ENCODE peak calls at places on chromosomes 2 and 18, in ten cellular contexts. One of them, this sample, is unnamed.

GRCh38 chr2:226121339-226121738 is 678.3 kb downstream of the IRS1 start:
- DNase-seq in K562: no peak
- DNase-seq in DND-41: no peak
- DNase-seq in left ventricle myocardium inferior: no peak
- DNase-seq in osteoblast: no peak
- DNase-seq in cardiac fibroblast: no peak
- DNase-seq in heart right ventricle: no peak
- DNase-seq in NB4: no peak
- DNase-seq in prostate gland: no peak
- DNase-seq in psoas muscle: no peak
- DNase-seq in this sample: no peak

GRCh38 chr2:42047488-42048317 is at the start of gene PKDCC:
- DNase-seq in psoas muscle: peak
- DNase-seq in K562: peak
- DNase-seq in prostate gland: peak
- DNase-seq in osteoblast: peak
- DNase-seq in left ventricle myocardium inferior: peak
- DNase-seq in heart right ventricle: peak
- DNase-seq in DND-41: no peak
- DNase-seq in NB4: peak
- DNase-seq in cardiac fibroblast: peak
- DNase-seq in this sample: peak

GRCh38 chr18:21513292-21513691 is 87.2 kb downstream of the ESCO1 start:
- DNase-seq in psoas muscle: no peak
- DNase-seq in osteoblast: no peak
- DNase-seq in NB4: no peak
- DNase-seq in cardiac fibroblast: no peak
- DNase-seq in left ventricle myocardium inferior: no peak
- DNase-seq in prostate gland: no peak
- DNase-seq in DND-41: no peak
- DNase-seq in K562: no peak
- DNase-seq in heart right ventricle: no peak
- DNase-seq in this sample: no peak

GRCh38 chr2:67825476-67825875 is 237.3 kb downstream of the C1D start:
- DNase-seq in osteoblast: peak
- DNase-seq in NB4: no peak
- DNase-seq in prostate gland: no peak
- DNase-seq in left ventricle myocardium inferior: no peak
- DNase-seq in cardiac fibroblast: peak
- DNase-seq in heart right ventricle: no peak
- DNase-seq in psoas muscle: no peak
- DNase-seq in K562: no peak
- DNase-seq in DND-41: no peak
- DNase-seq in this sample: no peak

GRCh38 chr2:17910971-17911370 is 32.5 kb downstream of the KCNS3 start:
- DNase-seq in NB4: no peak
- DNase-seq in psoas muscle: no peak
- DNase-seq in cardiac fibroblast: no peak
- DNase-seq in K562: no peak
- DNase-seq in left ventricle myocardium inferior: no peak
- DNase-seq in prostate gland: no peak
- DNase-seq in osteoblast: no peak
- DNase-seq in DND-41: no peak
- DNase-seq in heart right ventricle: no peak
- DNase-seq in this sample: no peak

GRCh38 chr2:110929528-110929927 is 191.2 kb upstream of the BCL2L11 start:
- DNase-seq in cardiac fibroblast: no peak
- DNase-seq in DND-41: no peak
- DNase-seq in heart right ventricle: no peak
- DNase-seq in psoas muscle: no peak
- DNase-seq in osteoblast: no peak
- DNase-seq in K562: no peak
- DNase-seq in prostate gland: no peak
- DNase-seq in left ventricle myocardium inferior: no peak
- DNase-seq in NB4: no peak
- DNase-seq in this sample: no peak

GRCh38 chr2:43273477-43273876 is 47.1 kb upstream of the ZFP36L2 start:
- DNase-seq in heart right ventricle: no peak
- DNase-seq in NB4: no peak
- DNase-seq in K562: no peak
- DNase-seq in DND-41: no peak
- DNase-seq in osteoblast: no peak
- DNase-seq in cardiac fibroblast: peak
- DNase-seq in left ventricle myocardium inferior: no peak
- DNase-seq in psoas muscle: no peak
- DNase-seq in prostate gland: no peak
- DNase-seq in this sample: peak

GRCh38 chr2:237242091-237242536 is 156.4 kb downstream of the COPS8 start:
- DNase-seq in prostate gland: no peak
- DNase-seq in NB4: no peak
- DNase-seq in heart right ventricle: no peak
- DNase-seq in psoas muscle: no peak
- DNase-seq in DND-41: no peak
- DNase-seq in K562: no peak
- DNase-seq in cardiac fibroblast: peak
- DNase-seq in left ventricle myocardium inferior: no peak
- DNase-seq in osteoblast: no peak
- DNase-seq in this sample: no peak

GRCh38 chr2:222208010-222208690 is 90.6 kb downstream of the PAX3 start:
- DNase-seq in prostate gland: no peak
- DNase-seq in DND-41: no peak
- DNase-seq in NB4: no peak
- DNase-seq in heart right ventricle: no peak
- DNase-seq in osteoblast: no peak
- DNase-seq in left ventricle myocardium inferior: no peak
- DNase-seq in K562: no peak
- DNase-seq in psoas muscle: no peak
- DNase-seq in cardiac fibroblast: no peak
- DNase-seq in this sample: no peak

GRCh38 chr2:238287702-238288649 is at the start of gene PER2:
- DNase-seq in heart right ventricle: peak
- DNase-seq in osteoblast: peak
- DNase-seq in DND-41: peak
- DNase-seq in K562: peak
- DNase-seq in NB4: peak
- DNase-seq in prostate gland: peak
- DNase-seq in left ventricle myocardium inferior: peak
- DNase-seq in cardiac fibroblast: peak
- DNase-seq in psoas muscle: peak
- DNase-seq in this sample: peak

GRCh38 chr18:61825386-61825785 is 67.4 kb downstream of the RNF152 start:
- DNase-seq in osteoblast: no peak
- DNase-seq in left ventricle myocardium inferior: no peak
- DNase-seq in DND-41: no peak
- DNase-seq in heart right ventricle: no peak
- DNase-seq in cardiac fibroblast: peak
- DNase-seq in K562: no peak
- DNase-seq in prostate gland: no peak
- DNase-seq in NB4: peak
- DNase-seq in psoas muscle: no peak
- DNase-seq in this sample: no peak

GRCh38 chr2:2018713-2019410 is 274.5 kb upstream of the PXDN start:
- DNase-seq in osteoblast: no peak
- DNase-seq in NB4: no peak
- DNase-seq in K562: no peak
- DNase-seq in DND-41: no peak
- DNase-seq in cardiac fibroblast: no peak
- DNase-seq in left ventricle myocardium inferior: no peak
- DNase-seq in prostate gland: no peak
- DNase-seq in psoas muscle: no peak
- DNase-seq in heart right ventricle: no peak
- DNase-seq in this sample: no peak
- H3K4me3 ChIP-seq in osteoblast: no peak
- H3K4me3 ChIP-seq in NB4: no peak
- H3K4me3 ChIP-seq in K562: no peak
- H3K4me3 ChIP-seq in DND-41: no peak
- H3K4me3 ChIP-seq in cardiac fibroblast: no peak
- H3K4me3 ChIP-seq in left ventricle myocardium inferior: no peak
- H3K4me3 ChIP-seq in prostate gland: no peak
- H3K4me3 ChIP-seq in psoas muscle: no peak
- H3K4me3 ChIP-seq in heart right ventricle: no peak
- H3K4me3 ChIP-seq in this sample: no peak

DNA sequence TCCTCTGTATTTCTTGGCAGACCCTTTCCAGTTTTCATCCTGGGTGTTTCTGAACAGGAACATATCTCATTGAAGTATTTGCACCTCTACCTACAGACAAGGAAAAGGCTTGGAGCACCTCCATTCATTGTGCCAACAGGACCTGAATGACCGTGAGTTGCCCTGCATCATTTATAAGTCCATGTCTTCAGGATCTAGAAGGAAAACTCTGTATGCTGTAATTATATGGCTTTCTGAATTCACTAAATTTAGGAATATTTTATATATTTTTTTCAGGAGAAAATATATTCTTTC is 402.3 kb upstream of the SLC14A2 start:
- DNase-seq in left ventricle myocardium inferior: no peak
- DNase-seq in heart right ventricle: no peak
- DNase-seq in K562: no peak
- DNase-seq in prostate gland: no peak
- DNase-seq in psoas muscle: no peak
- DNase-seq in NB4: no peak
- DNase-seq in DND-41: no peak
- DNase-seq in cardiac fibroblast: no peak
- DNase-seq in osteoblast: no peak
- DNase-seq in this sample: no peak
- TF ChIP-seq CTCF in left ventricle myocardium inferior: peak
- TF ChIP-seq CTCF in heart right ventricle: no peak
- TF ChIP-seq CTCF in K562: no peak
- TF ChIP-seq CTCF in prostate gland: no peak
- TF ChIP-seq CTCF in psoas muscle: no peak
- TF ChIP-seq CTCF in NB4: no peak
- TF ChIP-seq CTCF in DND-41: no peak
- TF ChIP-seq CTCF in cardiac fibroblast: no peak
- TF ChIP-seq CTCF in osteoblast: no peak
- TF ChIP-seq CTCF in this sample: no peak

DNA sequence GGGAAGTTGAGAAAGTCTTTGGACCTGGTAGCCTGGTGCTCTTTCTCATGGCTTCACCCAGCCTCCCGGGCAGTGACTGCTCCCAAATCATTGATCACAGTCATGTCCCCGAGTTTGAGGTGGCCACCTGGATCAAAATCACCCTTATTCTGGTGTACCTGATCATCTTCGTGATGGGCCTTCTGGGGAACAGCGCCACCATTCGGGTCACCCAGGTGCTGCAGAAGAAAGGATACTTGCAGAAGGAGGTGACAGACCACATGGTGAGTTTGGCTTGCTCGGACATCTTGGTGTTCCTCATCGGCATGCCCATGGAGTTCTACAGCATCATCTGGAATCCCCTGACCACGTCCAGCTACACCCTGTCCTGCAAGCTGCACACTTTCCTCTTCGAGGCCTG is 391 bp downstream of the GPR39 start:
- DNase-seq in left ventricle myocardium inferior: no peak
- DNase-seq in heart right ventricle: no peak
- DNase-seq in DND-41: no peak
- DNase-seq in NB4: no peak
- DNase-seq in psoas muscle: no peak
- DNase-seq in cardiac fibroblast: no peak
- DNase-seq in osteoblast: no peak
- DNase-seq in prostate gland: no peak
- DNase-seq in K562: no peak
- DNase-seq in this sample: no peak
- H3K4me3 ChIP-seq in left ventricle myocardium inferior: peak
- H3K4me3 ChIP-seq in heart right ventricle: no peak
- H3K4me3 ChIP-seq in DND-41: no peak
- H3K4me3 ChIP-seq in NB4: no peak
- H3K4me3 ChIP-seq in psoas muscle: peak
- H3K4me3 ChIP-seq in cardiac fibroblast: peak
- H3K4me3 ChIP-seq in osteoblast: peak
- H3K4me3 ChIP-seq in prostate gland: no peak
- H3K4me3 ChIP-seq in K562: no peak
- H3K4me3 ChIP-seq in this sample: no peak

GRCh38 chr2:12168354-12169059 is 422.1 kb downstream of the LPIN1 start:
- DNase-seq in K562: no peak
- DNase-seq in prostate gland: no peak
- DNase-seq in cardiac fibroblast: no peak
- DNase-seq in psoas muscle: no peak
- DNase-seq in DND-41: no peak
- DNase-seq in heart right ventricle: no peak
- DNase-seq in NB4: no peak
- DNase-seq in left ventricle myocardium inferior: no peak
- DNase-seq in osteoblast: no peak
- DNase-seq in this sample: no peak

GRCh38 chr2:12169060-12169406 is 422.6 kb downstream of the LPIN1 start:
- DNase-seq in cardiac fibroblast: peak
- DNase-seq in prostate gland: no peak
- DNase-seq in K562: no peak
- DNase-seq in heart right ventricle: no peak
- DNase-seq in left ventricle myocardium inferior: no peak
- DNase-seq in osteoblast: peak
- DNase-seq in DND-41: no peak
- DNase-seq in psoas muscle: no peak
- DNase-seq in NB4: peak
- DNase-seq in this sample: peak

GRCh38 chr2:12170151-12170550 is 423.7 kb downstream of the LPIN1 start:
- DNase-seq in left ventricle myocardium inferior: no peak
- DNase-seq in heart right ventricle: no peak
- DNase-seq in K562: no peak
- DNase-seq in NB4: no peak
- DNase-seq in prostate gland: no peak
- DNase-seq in cardiac fibroblast: no peak
- DNase-seq in DND-41: no peak
- DNase-seq in osteoblast: no peak
- DNase-seq in psoas muscle: no peak
- DNase-seq in this sample: no peak

GRCh38 chr2:12169721-12170120 is 423.3 kb downstream of the LPIN1 start:
- DNase-seq in prostate gland: no peak
- DNase-seq in K562: no peak
- DNase-seq in NB4: peak
- DNase-seq in left ventricle myocardium inferior: peak
- DNase-seq in heart right ventricle: peak
- DNase-seq in DND-41: no peak
- DNase-seq in psoas muscle: peak
- DNase-seq in osteoblast: peak
- DNase-seq in cardiac fibroblast: peak
- DNase-seq in this sample: no peak

DNA sequence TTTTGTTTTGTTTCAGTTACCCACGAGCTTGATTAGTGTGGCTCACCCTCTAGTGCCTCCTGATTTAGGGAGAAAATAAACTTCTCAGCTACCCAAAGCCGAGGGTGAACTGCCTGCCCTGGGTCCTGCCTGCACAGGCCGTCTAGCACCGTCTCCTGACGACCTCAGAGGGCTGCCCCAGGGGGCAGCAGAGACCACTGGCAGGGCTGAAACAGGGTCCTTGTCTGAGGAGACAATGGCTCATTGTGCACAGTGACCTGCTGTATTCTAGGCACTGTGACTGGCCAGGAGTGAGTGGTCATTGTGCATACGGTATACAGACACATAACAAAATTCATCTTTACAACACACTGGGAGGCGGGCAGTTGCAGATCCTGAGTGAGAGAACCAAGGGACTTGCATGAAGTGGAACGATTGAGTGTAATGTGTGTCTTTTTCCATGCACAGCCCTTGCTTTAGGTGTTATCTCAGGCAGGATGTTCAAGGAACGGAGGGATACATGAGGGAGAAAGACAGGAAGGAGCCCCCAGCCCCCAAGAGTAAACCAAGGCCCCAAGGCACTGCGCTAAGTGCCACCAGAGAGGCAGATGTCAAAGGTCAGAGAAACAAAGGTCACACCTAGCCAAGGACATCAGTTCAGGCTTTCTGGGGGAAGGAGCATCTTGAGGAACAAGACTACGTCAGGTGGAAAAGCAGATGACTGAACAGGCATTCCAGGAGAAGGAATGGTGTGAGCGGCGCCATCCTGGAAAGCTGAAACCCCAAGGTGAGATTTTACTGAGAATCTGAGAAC is 421.3 kb downstream of the LPIN1 start:
- DNase-seq in osteoblast: no peak
- DNase-seq in NB4: peak
- DNase-seq in left ventricle myocardium inferior: no peak
- DNase-seq in cardiac fibroblast: no peak
- DNase-seq in prostate gland: no peak
- DNase-seq in psoas muscle: no peak
- DNase-seq in DND-41: peak
- DNase-seq in K562: no peak
- DNase-seq in heart right ventricle: peak
- DNase-seq in this sample: peak
- TF ChIP-seq CTCF in osteoblast: no peak
- TF ChIP-seq CTCF in NB4: peak
- TF ChIP-seq CTCF in left ventricle myocardium inferior: peak
- TF ChIP-seq CTCF in cardiac fibroblast: no peak
- TF ChIP-seq CTCF in prostate gland: no peak
- TF ChIP-seq CTCF in psoas muscle: no peak
- TF ChIP-seq CTCF in DND-41: peak
- TF ChIP-seq CTCF in K562: peak
- TF ChIP-seq CTCF in heart right ventricle: peak
- TF ChIP-seq CTCF in this sample: peak

This sample was measured in GM12865.